ENCODE peak calls at places on chromosomes 16 and 17, in nine cellular contexts. D is Calu3, E is choroid plexus epithelial cell, L is fibroblast of pulmonary artery, T is epithelial cell of esophagus, F is GM20000, X is AG09319, H is BE2C, B is pancreas. I is an unnamed sample.

GRCh38 chr17:46154151-46154816 is 38.9 kb downstream of the KANSL1 start:
- DNase-seq in F (no peak), D (no peak), T (no peak), L (peak; percentile 20), E (no peak), H (no peak), X (no peak), B (no peak), I (peak; percentile 53)

GRCh38 chr16:48114410-48114809 is 41.4 kb downstream of the ABCC12 start:
- DNase-seq in F (no peak), T (no peak), D (no peak), H (no peak), L (no peak), X (no peak), E (no peak), B (no peak), I (no peak)

GRCh38 chr17:901964-902363 is 77.6 kb downstream of the NXN start:
- DNase-seq in X (no peak), T (no peak), D (no peak), E (no peak), H (no peak), B (no peak), L (no peak), F (no peak), I (no peak)

GRCh38 chr16:3095869-3096268 is 3.2 kb downstream of the ZSCAN10 start:
- DNase-seq in T (no peak), X (no peak), H (no peak), E (no peak), B (no peak), D (no peak), F (peak; percentile 93), L (no peak), I (no peak)

GRCh38 chr16:56226840-56227525 is 35.7 kb downstream of the GNAO1 start:
- DNase-seq in F (no peak), L (no peak), H (no peak), B (no peak), T (no peak), X (no peak), E (no peak), D (no peak), I (no peak)

GRCh38 chr17:30921544-30922196 is at the start of gene ADAP2:
- DNase-seq in L (no peak), H (peak; percentile 8), X (no peak), B (peak; percentile 87), D (peak; percentile 60), T (peak; percentile 67), E (no peak), F (peak; percentile 78), I (no peak)

GRCh38 chr16:49127103-49127502 is 154.5 kb downstream of the CBLN1 start:
- DNase-seq in L (no peak), X (no peak), D (no peak), E (no peak), H (no peak), T (peak; percentile 46), F (peak; percentile 11), B (no peak), I (no peak)

GRCh38 chr16:4703906-4704305 is 10.5 kb downstream of the NUDT16L1 start:
- DNase-seq in X (no peak), T (no peak), F (no peak), H (no peak), B (peak; percentile 45), D (no peak), L (no peak), E (no peak), I (no peak)

GRCh38 chr17:79144090-79144610 is 69.5 kb downstream of the ENGASE start:
- DNase-seq in B (no peak), X (no peak), L (no peak), H (no peak), E (no peak), F (no peak), D (no peak), T (no peak), I (no peak)

GRCh38 chr17:32936894-32937500 is 9.0 kb downstream of the TMEM98 start:
- DNase-seq in B (peak; percentile 85), L (peak; percentile 93), H (peak; percentile 65), D (peak; percentile 82), X (no peak), T (peak; percentile 70), F (peak; percentile 81), E (peak; percentile 83), I (peak; percentile 61)

GRCh38 chr16:63925221-63925620 is 1196.6 kb downstream of the CDH11 start:
- DNase-seq in L (no peak), F (no peak), T (no peak), X (no peak), D (no peak), B (no peak), E (no peak), H (no peak), I (no peak)

GRCh38 chr17:65774787-65775186 is 213.3 kb upstream of the AXIN2 start:
- DNase-seq in E (peak; percentile 52), H (no peak), X (no peak), F (no peak), L (no peak), B (no peak), D (no peak), T (no peak), I (no peak)

GRCh38 chr17:55159251-55159650 is 105.5 kb upstream of the HLF start:
- DNase-seq in B (no peak), T (no peak), E (peak; percentile 56), F (no peak), D (no peak), X (no peak), L (peak; percentile 24), H (no peak), I (peak; percentile 70)

GRCh38 chr16:66099261-66099660 is 267.2 kb upstream of the CDH5 start:
- DNase-seq in E (no peak), X (no peak), T (no peak), D (no peak), F (no peak), H (no peak), B (no peak), L (no peak), I (no peak)

GRCh38 chr16:64276646-64277045 is 845.2 kb downstream of the CDH11 start:
- DNase-seq in T (no peak), L (no peak), E (no peak), D (no peak), F (no peak), X (peak; percentile 16), B (no peak), H (no peak), I (no peak)

GRCh38 chr17:29615048-29615385 is 7.7 kb downstream of the CORO6 start:
- DNase-seq in H (no peak), T (peak; percentile 50), L (no peak), X (no peak), B (peak; percentile 58), D (no peak), E (peak; percentile 62), F (peak; percentile 62), I (no peak)

GRCh38 chr17:44921122-44921882 is 6.0 kb upstream of the GFAP start:
- DNase-seq in H (peak; percentile 84), X (no peak), D (no peak), T (no peak), F (no peak), L (no peak), E (peak; percentile 41), B (peak; percentile 48), I (no peak)

GRCh38 chr17:17813725-17814095 is 23.1 kb downstream of the SREBF1 start:
- DNase-seq in L (no peak), B (no peak), T (no peak), D (no peak), E (no peak), F (no peak), H (no peak), X (no peak), I (no peak)

GRCh38 chr16:79505344-79505743 is 95.2 kb downstream of the MAF start:
- DNase-seq in H (no peak), D (no peak), B (no peak), F (no peak), T (no peak), E (no peak), X (no peak), L (no peak), I (no peak)

GRCh38 chr16:30902070-30902972 is 5.9 kb downstream of the CTF1 start:
- DNase-seq in H (peak; percentile 76), T (peak; percentile 59), F (peak; percentile 93), D (peak; percentile 82), E (peak; percentile 62), L (peak; percentile 64), X (no peak), B (peak; percentile 91), I (peak; percentile 28)
- TF ChIP-seq CTCF in H (no peak), T (no peak), F (peak; percentile 75), D (no peak), E (no peak), L (peak; percentile 1), X (no peak), B (peak; percentile 7), I (peak; percentile 21)

GRCh38 chr16:30698139-30698815 is 694 bp upstream of the SRCAP start:
- DNase-seq in D (peak; percentile 99), F (peak; percentile 99), E (peak; percentile 93), H (peak; percentile 99), L (peak; percentile 98), X (peak; percentile 94), B (peak; percentile 100), T (peak; percentile 98), I (peak; percentile 97)
- TF ChIP-seq CTCF in D (no peak), F (no peak), E (no peak), H (no peak), L (no peak), X (no peak), B (no peak), T (no peak), I (no peak)

DNA sequence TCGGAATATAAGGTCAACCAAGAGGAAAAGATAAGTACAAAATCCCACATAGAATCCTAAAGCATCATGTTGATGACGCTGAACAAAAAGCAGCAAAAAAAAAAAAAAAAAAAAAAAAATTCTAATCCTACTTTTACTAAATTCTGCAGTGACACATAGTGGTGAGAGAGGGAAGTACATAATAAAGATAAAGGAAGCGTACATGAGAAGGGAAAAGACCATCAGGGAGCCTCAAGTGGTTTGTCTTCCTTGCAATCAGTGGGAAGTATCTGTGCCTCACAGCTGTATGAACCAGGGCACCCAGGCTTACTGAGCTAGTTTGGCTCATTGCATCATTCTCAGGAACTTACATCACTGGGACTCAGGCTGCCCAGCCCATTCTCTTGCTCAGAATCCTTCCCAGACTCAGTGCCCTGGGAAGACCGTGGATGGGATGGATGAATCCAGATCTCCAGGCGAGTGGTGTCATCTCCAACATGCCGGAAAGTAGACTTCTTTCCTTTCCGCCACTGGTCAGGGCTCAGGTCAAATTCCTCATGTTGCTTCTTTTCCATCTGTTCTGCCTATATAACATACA is 21.2 kb downstream of the SMG6 start:
- DNase-seq in T (peak; percentile 63), E (peak; percentile 92), D (no peak), X (peak; percentile 74), B (no peak), F (peak; percentile 66), H (no peak), L (peak; percentile 88), I (peak; percentile 88)
- TF ChIP-seq CTCF in T (peak; percentile 38), E (peak; percentile 58), D (peak; percentile 35), X (peak; percentile 51), B (peak; percentile 54), F (no peak), H (peak; percentile 37), L (peak; percentile 54), I (peak; percentile 48)

DNA sequence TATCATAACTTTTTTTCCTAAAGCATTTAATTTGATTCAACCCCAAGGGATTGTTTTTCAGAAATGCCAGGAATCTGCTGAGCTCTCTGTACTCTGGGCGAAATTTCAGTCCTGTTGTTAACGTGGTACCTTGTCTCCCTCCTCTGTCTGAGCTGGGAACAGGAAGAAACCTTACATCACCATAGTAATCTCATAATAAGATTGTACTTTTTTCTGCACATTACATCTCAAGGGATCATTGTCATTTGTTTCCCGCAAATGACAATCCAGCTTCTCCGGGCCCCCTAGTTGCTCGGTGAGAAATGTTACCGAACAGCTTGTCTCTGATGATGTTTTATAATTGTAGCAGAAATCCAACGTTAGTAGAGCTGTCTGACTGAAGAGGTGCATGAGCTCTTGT is 152.7 kb upstream of the ERCC4 start:
- DNase-seq in B (no peak), L (no peak), D (no peak), H (no peak), F (no peak), T (no peak), X (no peak), E (peak; percentile 0), I (no peak)
- TF ChIP-seq CTCF in B (no peak), L (no peak), D (no peak), H (no peak), F (no peak), T (no peak), X (no peak), E (no peak), I (no peak)

I was measured in astrocyte of the spinal cord.